ENCODE peak calls at places on chromosomes 2 and 18, in ten cellular contexts. B is stomach, J is mucosa of descending colon, V is upper lobe of right lung, C is NB4, Q is epithelial cell of proximal tubule, O is lower lobe of right lung, S is tibial nerve, K is SJSA1, T is OCI-LY7. E is an unnamed sample.

GRCh38 chr2:74762789-74763188 is 71.1 kb upstream of the HK2 start:
- DNase-seq in B (no peak), J (no peak), V (no peak), C (peak), Q (no peak), O (no peak), S (no peak), K (no peak), T (peak), E (no peak)

GRCh38 chr2:203948733-203949132 is 12.2 kb downstream of the ICOS start:
- DNase-seq in B (no peak), J (no peak), V (no peak), C (no peak), Q (no peak), O (no peak), S (no peak), K (no peak), T (no peak), E (no peak)

GRCh38 chr18:33212363-33212762 is 228.2 kb downstream of the CCDC178 start:
- DNase-seq in B (no peak), J (no peak), V (no peak), C (no peak), Q (no peak), O (no peak), S (no peak), K (no peak), T (no peak), E (no peak)

GRCh38 chr2:173605994-173606393 is 251.3 kb downstream of the CDCA7 start:
- DNase-seq in B (no peak), J (no peak), V (no peak), C (no peak), Q (no peak), O (no peak), S (no peak), K (no peak), T (no peak), E (no peak)

GRCh38 chr2:168594778-168595177 is 138.7 kb downstream of the CERS6 start:
- DNase-seq in B (no peak), J (no peak), V (no peak), C (no peak), Q (no peak), O (no peak), S (no peak), K (no peak), T (no peak), E (no peak)

GRCh38 chr18:76463358-76463757 is 31.7 kb downstream of the ZNF516 start:
- DNase-seq in B (no peak), J (no peak), V (no peak), C (no peak), Q (no peak), O (no peak), S (no peak), K (no peak), T (no peak), E (no peak)

GRCh38 chr2:190678444-190679162 is 29.7 kb downstream of the NAB1 start:
- DNase-seq in B (no peak), J (no peak), V (no peak), C (no peak), Q (no peak), O (no peak), S (no peak), K (no peak), T (no peak), E (no peak)

GRCh38 chr2:186771850-186772463 is 77.0 kb downstream of the ZSWIM2 start:
- DNase-seq in B (no peak), J (no peak), V (no peak), C (no peak), Q (no peak), O (no peak), S (no peak), K (no peak), T (no peak), E (no peak)

GRCh38 chr2:125566422-125566821 is 1089.5 kb upstream of the GYPC start:
- DNase-seq in B (no peak), J (no peak), V (no peak), C (no peak), Q (no peak), O (no peak), S (no peak), K (no peak), T (no peak), E (no peak)

GRCh38 chr18:76835380-76835779 is 13.0 kb downstream of the ZNF236 start:
- DNase-seq in B (no peak), J (no peak), V (no peak), C (no peak), Q (no peak), O (no peak), S (no peak), K (no peak), T (no peak), E (no peak)

GRCh38 chr18:50401888-50402287 is 27.0 kb downstream of the SKA1 start:
- DNase-seq in B (peak), J (peak), V (peak), C (no peak), Q (no peak), O (peak), S (no peak), K (peak), T (no peak), E (no peak)
- H3K4me3 ChIP-seq in B (no peak), J (no peak), V (no peak), C (no peak), Q (no peak), O (no peak), S (no peak), K (no peak), T (no peak), E (no peak)

DNA sequence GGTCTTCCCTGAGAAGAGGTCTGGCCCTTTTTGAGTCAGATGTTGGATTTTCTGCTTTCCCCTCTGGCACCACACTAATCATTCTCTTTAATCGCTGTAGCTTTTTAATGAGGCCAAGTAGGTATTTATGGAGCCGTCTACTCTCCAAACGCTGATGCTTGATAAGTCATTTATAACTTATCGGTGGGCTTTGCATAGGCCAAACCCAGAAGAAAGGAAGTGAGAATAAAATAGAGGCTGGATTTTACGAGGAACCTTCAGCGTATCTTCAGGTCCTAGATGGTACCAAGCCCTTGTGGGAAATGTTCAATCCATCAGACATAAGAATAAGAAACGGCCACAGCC is 142.5 kb upstream of the CTAGE1 start:
- DNase-seq in B (no peak), J (no peak), V (no peak), C (no peak), Q (no peak), O (no peak), S (no peak), K (no peak), T (no peak), E (no peak)
- H3K4me3 ChIP-seq in B (peak), J (peak), V (peak), C (peak), Q (peak), O (peak), S (peak), K (peak), T (no peak), E (peak)

GRCh38 chr2:233063976-233064411 is 3.9 kb downstream of the INPP5D start:
- DNase-seq in B (peak), J (no peak), V (peak), C (no peak), Q (no peak), O (no peak), S (no peak), K (no peak), T (no peak), E (no peak)
- H3K4me3 ChIP-seq in B (no peak), J (no peak), V (no peak), C (peak), Q (no peak), O (peak), S (no peak), K (no peak), T (peak), E (no peak)

GRCh38 chr2:134718095-134718955 is 475 bp downstream of the TMEM163 start:
- DNase-seq in B (peak), J (no peak), V (peak), C (no peak), Q (no peak), O (peak), S (no peak), K (no peak), T (no peak), E (no peak)
- H3K4me3 ChIP-seq in B (peak), J (no peak), V (peak), C (no peak), Q (peak), O (peak), S (peak), K (no peak), T (no peak), E (peak)

E was measured in skeletal muscle cell.